ENCODE peak calls at places on chromosomes 6 and 20, in seven cellular contexts. One of them, this sample, is unnamed.

GRCh38 chr6:22053385-22053997 is 243.3 kb downstream of the PRL start:
- DNase-seq in H1: no peak
- DNase-seq in SK-N-SH: no peak
- DNase-seq in HCT116: no peak
- DNase-seq in K562: no peak
- DNase-seq in HepG2: no peak
- DNase-seq in GM12878: no peak
- DNase-seq in this sample: no peak

GRCh38 chr6:24126586-24127192 is 674 bp downstream of the NRSN1 start:
- DNase-seq in SK-N-SH: peak
- DNase-seq in HepG2: peak
- DNase-seq in K562: peak
- DNase-seq in H1: peak
- DNase-seq in GM12878: no peak
- DNase-seq in HCT116: peak
- DNase-seq in this sample: peak

GRCh38 chr6:159104931-159105330 is 60.1 kb upstream of the TAGAP start:
- DNase-seq in H1: no peak
- DNase-seq in GM12878: no peak
- DNase-seq in HepG2: no peak
- DNase-seq in HCT116: no peak
- DNase-seq in K562: no peak
- DNase-seq in SK-N-SH: no peak
- DNase-seq in this sample: no peak

GRCh38 chr20:12997128-12997655 is 11.6 kb upstream of the SPTLC3 start:
- DNase-seq in HCT116: no peak
- DNase-seq in H1: no peak
- DNase-seq in GM12878: no peak
- DNase-seq in HepG2: no peak
- DNase-seq in K562: no peak
- DNase-seq in SK-N-SH: no peak
- DNase-seq in this sample: no peak

GRCh38 chr6:160919713-160920112 is 71.9 kb upstream of the MAP3K4 start:
- DNase-seq in K562: no peak
- DNase-seq in GM12878: no peak
- DNase-seq in HCT116: no peak
- DNase-seq in HepG2: peak
- DNase-seq in H1: no peak
- DNase-seq in SK-N-SH: no peak
- DNase-seq in this sample: peak

GRCh38 chr20:25247100-25247665 is 702 bp upstream of the PYGB start:
- DNase-seq in H1: no peak
- DNase-seq in HCT116: peak
- DNase-seq in HepG2: peak
- DNase-seq in SK-N-SH: peak
- DNase-seq in K562: peak
- DNase-seq in GM12878: no peak
- DNase-seq in this sample: peak

GRCh38 chr20:48892849-48893352 is 28.6 kb upstream of the ARFGEF2 start:
- DNase-seq in HepG2: no peak
- DNase-seq in H1: no peak
- DNase-seq in HCT116: no peak
- DNase-seq in K562: no peak
- DNase-seq in SK-N-SH: no peak
- DNase-seq in GM12878: no peak
- DNase-seq in this sample: no peak

GRCh38 chr6:98215531-98215930 is 618.8 kb upstream of the POU3F2 start:
- DNase-seq in HepG2: no peak
- DNase-seq in HCT116: no peak
- DNase-seq in H1: no peak
- DNase-seq in GM12878: no peak
- DNase-seq in K562: no peak
- DNase-seq in SK-N-SH: no peak
- DNase-seq in this sample: no peak

GRCh38 chr6:24524801-24525200 is 30.0 kb downstream of the ALDH5A1 start:
- DNase-seq in HepG2: peak
- DNase-seq in K562: no peak
- DNase-seq in GM12878: no peak
- DNase-seq in SK-N-SH: peak
- DNase-seq in HCT116: peak
- DNase-seq in H1: no peak
- DNase-seq in this sample: peak

GRCh38 chr20:20683922-20684321 is 28.5 kb downstream of the RALGAPA2 start:
- DNase-seq in GM12878: no peak
- DNase-seq in HCT116: no peak
- DNase-seq in H1: no peak
- DNase-seq in K562: no peak
- DNase-seq in HepG2: no peak
- DNase-seq in SK-N-SH: no peak
- DNase-seq in this sample: no peak

GRCh38 chr6:143205983-143206382 is 145.3 kb downstream of the AIG1 start:
- DNase-seq in SK-N-SH: no peak
- DNase-seq in HCT116: no peak
- DNase-seq in H1: no peak
- DNase-seq in HepG2: no peak
- DNase-seq in GM12878: no peak
- DNase-seq in K562: no peak
- DNase-seq in this sample: no peak

GRCh38 chr6:42978487-42978792 is 541 bp downstream of the PEX6 start:
- DNase-seq in SK-N-SH: no peak
- DNase-seq in HCT116: no peak
- DNase-seq in GM12878: no peak
- DNase-seq in H1: no peak
- DNase-seq in K562: peak
- DNase-seq in HepG2: no peak
- DNase-seq in this sample: peak

GRCh38 chr6:43334466-43335095 is 26.0 kb upstream of the CRIP3 start:
- DNase-seq in HepG2: peak
- DNase-seq in SK-N-SH: peak
- DNase-seq in H1: peak
- DNase-seq in HCT116: peak
- DNase-seq in K562: peak
- DNase-seq in GM12878: no peak
- DNase-seq in this sample: peak

GRCh38 chr20:2373098-2373497 is 7.6 kb upstream of the TGM6 start:
- DNase-seq in GM12878: no peak
- DNase-seq in HepG2: no peak
- DNase-seq in SK-N-SH: no peak
- DNase-seq in K562: no peak
- DNase-seq in HCT116: no peak
- DNase-seq in H1: no peak
- DNase-seq in this sample: no peak

GRCh38 chr6:36358235-36358915 is 21.7 kb upstream of the BNIP5 start:
- DNase-seq in HepG2: peak
- DNase-seq in HCT116: no peak
- DNase-seq in K562: no peak
- DNase-seq in SK-N-SH: no peak
- DNase-seq in H1: no peak
- DNase-seq in GM12878: peak
- DNase-seq in this sample: no peak

GRCh38 chr6:117605169-117605826 is 3.0 kb upstream of the GOPC start:
- DNase-seq in HepG2: peak
- DNase-seq in SK-N-SH: peak
- DNase-seq in HCT116: peak
- DNase-seq in GM12878: peak
- DNase-seq in K562: peak
- DNase-seq in H1: no peak
- DNase-seq in this sample: peak

GRCh38 chr6:144809969-144810368 is 524.8 kb downstream of the UTRN start:
- DNase-seq in GM12878: no peak
- DNase-seq in SK-N-SH: no peak
- DNase-seq in HCT116: no peak
- DNase-seq in K562: no peak
- DNase-seq in HepG2: no peak
- DNase-seq in H1: no peak
- DNase-seq in this sample: no peak

GRCh38 chr20:54199721-54200176 is 8.1 kb upstream of the PFDN4 start:
- DNase-seq in H1: peak
- DNase-seq in SK-N-SH: peak
- DNase-seq in HCT116: peak
- DNase-seq in HepG2: peak
- DNase-seq in GM12878: peak
- DNase-seq in K562: peak
- DNase-seq in this sample: peak

GRCh38 chr20:54199283-54199682 is 8.6 kb upstream of the PFDN4 start:
- DNase-seq in HCT116: no peak
- DNase-seq in K562: no peak
- DNase-seq in SK-N-SH: no peak
- DNase-seq in HepG2: no peak
- DNase-seq in H1: no peak
- DNase-seq in GM12878: no peak
- DNase-seq in this sample: no peak

GRCh38 chr20:54200487-54201267 is 7.2 kb upstream of the PFDN4 start:
- DNase-seq in HepG2: no peak
- DNase-seq in K562: no peak
- DNase-seq in GM12878: no peak
- DNase-seq in SK-N-SH: no peak
- DNase-seq in H1: no peak
- DNase-seq in HCT116: no peak
- DNase-seq in this sample: peak

GRCh38 chr20:54195483-54196472 is 12.1 kb upstream of the PFDN4 start:
- DNase-seq in H1: no peak
- DNase-seq in HepG2: peak
- DNase-seq in HCT116: no peak
- DNase-seq in GM12878: peak
- DNase-seq in SK-N-SH: no peak
- DNase-seq in K562: no peak
- DNase-seq in this sample: peak

GRCh38 chr20:54197621-54198604 is 10.0 kb upstream of the PFDN4 start:
- DNase-seq in H1: no peak
- DNase-seq in K562: no peak
- DNase-seq in HCT116: no peak
- DNase-seq in SK-N-SH: no peak
- DNase-seq in GM12878: peak
- DNase-seq in HepG2: peak
- DNase-seq in this sample: peak
- TF ChIP-seq JUND in H1: no peak
- TF ChIP-seq JUND in K562: no peak
- TF ChIP-seq JUND in HCT116: no peak
- TF ChIP-seq JUND in SK-N-SH: no peak
- TF ChIP-seq JUND in GM12878: no peak
- TF ChIP-seq JUND in HepG2: no peak
- TF ChIP-seq JUND in this sample: no peak

DNA sequence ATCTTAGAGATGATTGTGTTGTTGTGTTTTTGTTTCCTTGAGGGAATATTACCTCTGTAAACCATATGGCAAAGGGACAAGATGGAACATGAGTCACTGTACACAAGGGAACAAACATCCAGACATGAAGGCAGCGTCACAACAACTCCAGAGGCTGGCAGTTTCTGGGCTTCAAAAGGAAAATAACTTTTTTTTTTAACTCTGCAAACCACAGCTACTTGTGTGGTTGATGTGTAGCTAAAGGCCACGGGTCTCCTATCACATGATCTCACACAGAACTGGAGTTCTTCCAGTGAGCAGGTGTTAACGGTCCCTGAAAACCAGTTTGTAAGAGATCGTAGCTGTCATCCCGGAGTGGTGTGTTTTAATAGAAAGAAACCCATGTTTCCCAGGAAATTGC is 33.2 kb upstream of the HBS1L start:
- DNase-seq in HCT116: no peak
- DNase-seq in HepG2: no peak
- DNase-seq in SK-N-SH: no peak
- DNase-seq in K562: no peak
- DNase-seq in GM12878: no peak
- DNase-seq in H1: no peak
- DNase-seq in this sample: no peak
- TF ChIP-seq JUND in HCT116: no peak
- TF ChIP-seq JUND in HepG2: no peak
- TF ChIP-seq JUND in SK-N-SH: no peak
- TF ChIP-seq JUND in K562: no peak
- TF ChIP-seq JUND in GM12878: no peak
- TF ChIP-seq JUND in H1: no peak
- TF ChIP-seq JUND in this sample: no peak

GRCh38 chr20:3704085-3704484 is 8.3 kb downstream of the SIGLEC1 start:
- DNase-seq in GM12878: no peak
- DNase-seq in K562: no peak
- DNase-seq in HCT116: no peak
- DNase-seq in SK-N-SH: peak
- DNase-seq in H1: no peak
- DNase-seq in HepG2: no peak
- DNase-seq in this sample: no peak
- TF ChIP-seq JUND in GM12878: no peak
- TF ChIP-seq JUND in K562: no peak
- TF ChIP-seq JUND in HCT116: no peak
- TF ChIP-seq JUND in SK-N-SH: no peak
- TF ChIP-seq JUND in H1: no peak
- TF ChIP-seq JUND in HepG2: no peak
- TF ChIP-seq JUND in this sample: no peak

DNA sequence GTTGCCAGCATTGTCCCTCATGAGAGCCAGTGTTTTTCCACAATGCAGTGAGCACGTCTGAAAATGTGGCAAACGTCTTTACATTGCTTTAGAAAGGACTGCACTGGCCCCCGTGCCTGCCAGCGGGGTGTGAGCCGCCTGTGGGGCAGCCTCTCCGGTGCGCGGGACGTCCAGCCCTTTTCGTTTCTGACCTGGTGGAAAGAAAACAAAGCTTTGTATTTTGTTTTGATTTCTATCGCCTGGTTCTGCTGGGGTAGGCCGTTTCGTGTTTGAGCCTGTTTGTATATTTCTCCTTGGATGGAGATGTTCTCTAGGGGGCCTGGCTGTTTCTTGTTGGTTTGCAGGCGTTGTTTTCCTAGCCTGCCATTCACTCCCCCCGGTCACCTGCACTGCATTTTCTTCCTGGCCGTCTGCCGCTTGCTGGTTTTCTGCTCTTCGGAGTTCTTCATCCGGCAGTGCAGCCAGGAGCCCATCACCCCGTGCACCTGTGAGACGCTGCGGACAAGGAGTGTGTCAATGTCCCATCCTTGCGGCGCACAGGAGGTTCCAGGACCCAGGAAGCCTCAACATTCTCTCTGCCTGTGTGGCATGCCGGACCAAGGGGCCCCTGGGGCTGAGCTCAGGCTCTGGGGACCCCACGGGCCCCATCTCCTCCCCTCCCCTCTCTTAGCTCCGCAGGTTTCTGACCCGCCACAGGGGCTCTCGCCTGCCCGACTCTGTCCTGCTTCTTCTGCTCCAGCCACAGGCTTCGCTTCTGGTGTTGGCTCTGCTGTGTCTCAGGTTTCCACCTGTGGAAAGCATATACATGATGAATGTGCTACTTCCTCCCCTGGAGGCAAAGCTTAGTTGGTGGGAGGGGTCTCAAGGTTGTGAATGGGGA is 100.6 kb downstream of the CDH4 start:
- DNase-seq in HepG2: no peak
- DNase-seq in SK-N-SH: no peak
- DNase-seq in GM12878: no peak
- DNase-seq in H1: no peak
- DNase-seq in HCT116: no peak
- DNase-seq in K562: no peak
- DNase-seq in this sample: no peak
- TF ChIP-seq JUND in HepG2: no peak
- TF ChIP-seq JUND in SK-N-SH: no peak
- TF ChIP-seq JUND in GM12878: no peak
- TF ChIP-seq JUND in H1: no peak
- TF ChIP-seq JUND in HCT116: no peak
- TF ChIP-seq JUND in K562: no peak
- TF ChIP-seq JUND in this sample: no peak